ENCODE peak calls at places on chromosomes 1 and 21, in four cellular contexts. I is WTC11, S is HEK293T, O is HepG2. H is an unnamed sample.

GRCh38 chr1:59159557-59160203 is 137.2 kb upstream of the FGGY start:
- DNase-seq in I (no peak), S (no peak), O (no peak), H (no peak)

GRCh38 chr1:25531082-25531461 is 12.3 kb upstream of the LDLRAP1 start:
- DNase-seq in I (no peak), S (no peak), O (no peak), H (no peak)

GRCh38 chr21:38333290-38334272 is 76.8 kb downstream of the KCNJ15 start:
- DNase-seq in I (no peak), S (no peak), O (no peak), H (peak)

GRCh38 chr1:206851611-206852010 is 13.8 kb upstream of the IL20 start:
- DNase-seq in I (no peak), S (no peak), O (no peak), H (no peak)

GRCh38 chr1:157111396-157112165 is 12.0 kb upstream of the ETV3L start:
- DNase-seq in I (peak), S (no peak), O (no peak), H (no peak)

GRCh38 chr1:218925777-218926176 is 247.9 kb upstream of the LYPLAL1 start:
- DNase-seq in I (no peak), S (no peak), O (no peak), H (no peak)

GRCh38 chr1:19198820-19199219 is 11.2 kb downstream of the UBR4 start:
- DNase-seq in I (no peak), S (no peak), O (no peak), H (no peak)

GRCh38 chr1:206699626-206700025 is 14.9 kb downstream of the MAPKAPK2 start:
- DNase-seq in I (no peak), S (no peak), O (peak), H (no peak)

GRCh38 chr1:173527151-173527826 is 50.2 kb downstream of the PRDX6 start:
- DNase-seq in I (no peak), S (no peak), O (no peak), H (peak)

GRCh38 chr1:91864017-91864700 is 21.8 kb downstream of the TGFBR3 start:
- DNase-seq in I (no peak), S (peak), O (no peak), H (no peak)

GRCh38 chr21:45317401-45318145 is 29.9 kb upstream of the POFUT2 start:
- DNase-seq in I (no peak), S (no peak), O (peak), H (no peak)

GRCh38 chr1:24558902-24559791 is 3.3 kb downstream of the NCMAP start:
- DNase-seq in I (peak), S (no peak), O (peak), H (no peak)

GRCh38 chr1:96978431-96978830 is 256.8 kb downstream of the PTBP2 start:
- DNase-seq in I (no peak), S (no peak), O (no peak), H (no peak)

GRCh38 chr21:28704746-28705145 is 287.9 kb downstream of the LTN1 start:
- DNase-seq in I (no peak), S (no peak), O (no peak), H (no peak)

GRCh38 chr1:22689505-22689904 is 21.1 kb upstream of the EPHB2 start:
- DNase-seq in I (no peak), S (no peak), O (peak), H (no peak)

GRCh38 chr1:53307037-53307436 is 20.8 kb downstream of the LRP8 start:
- DNase-seq in I (no peak), S (no peak), O (no peak), H (no peak)

GRCh38 chr1:12275370-12275769 is 45.5 kb downstream of the VPS13D start:
- DNase-seq in I (peak), S (peak), O (peak), H (peak)

GRCh38 chr1:16906873-16907272 is 11.1 kb downstream of the RNU1-2 start:
- DNase-seq in I (no peak), S (no peak), O (no peak), H (no peak)

GRCh38 chr1:158117854-158118691 is 62.6 kb upstream of the CD1D start:
- DNase-seq in I (peak), S (peak), O (peak), H (peak)

GRCh38 chr21:21457077-21457476 is 458.9 kb downstream of the NCAM2 start:
- DNase-seq in I (no peak), S (no peak), O (no peak), H (no peak)

DNA sequence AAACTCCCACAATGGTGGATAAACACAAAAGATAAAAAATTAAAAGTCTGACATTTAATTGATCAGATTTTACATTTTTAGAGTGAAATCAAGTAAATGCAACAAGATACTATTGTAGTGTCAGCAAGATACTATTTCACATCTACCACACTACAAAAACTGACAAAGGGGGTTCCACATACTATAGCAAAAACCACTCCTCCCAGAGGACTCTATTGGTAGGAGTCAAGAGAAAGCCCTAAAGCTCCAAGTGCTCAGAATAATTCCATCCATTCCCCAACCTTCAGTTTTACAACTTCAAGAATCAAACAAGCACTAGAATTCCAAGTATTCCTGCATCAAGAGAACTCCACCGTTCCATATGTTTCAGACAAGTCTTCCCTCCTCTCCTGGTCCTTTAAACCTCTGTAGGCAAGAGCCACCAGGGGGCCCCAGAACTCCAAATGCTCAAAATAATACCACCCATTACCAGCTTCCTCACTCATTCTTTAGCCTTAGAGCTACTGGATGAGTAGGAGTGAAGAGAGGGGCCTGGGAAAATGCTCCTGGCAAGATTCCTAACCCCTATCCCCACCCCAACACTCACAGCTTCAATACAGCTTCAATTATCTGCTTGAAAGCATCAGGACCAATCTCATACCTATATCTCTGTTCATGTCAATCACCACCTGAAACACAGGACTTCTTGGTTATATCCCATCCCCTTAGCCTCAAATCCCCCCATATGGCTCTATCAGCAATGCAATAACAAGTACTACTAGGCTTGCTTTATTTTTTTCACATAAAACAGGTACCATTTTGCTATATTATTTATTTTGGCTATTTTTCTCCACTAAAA is 9.9 kb downstream of the TOR1AIP2 start:
- DNase-seq in I (peak), S (peak), O (peak), H (peak)
- TF ChIP-seq ELF4 in I (no peak), S (no peak), O (no peak), H (no peak)

GRCh38 chr1:197156692-197157091 is 10.2 kb upstream of the ASPM start:
- DNase-seq in I (no peak), S (no peak), O (no peak), H (no peak)
- TF ChIP-seq ELF4 in I (no peak), S (no peak), O (no peak), H (no peak)

GRCh38 chr1:45345014-45345413 is 4.8 kb upstream of the MUTYH start:
- DNase-seq in I (no peak), S (no peak), O (no peak), H (no peak)

GRCh38 chr1:45346473-45346872 is 6.2 kb upstream of the MUTYH start:
- DNase-seq in I (no peak), S (no peak), O (no peak), H (no peak)

GRCh38 chr1:45340816-45341215 is 576 bp upstream of the MUTYH start:
- DNase-seq in I (no peak), S (no peak), O (peak), H (peak)

GRCh38 chr1:45348020-45348419 is 7.8 kb upstream of the MUTYH start:
- DNase-seq in I (no peak), S (no peak), O (no peak), H (no peak)

GRCh38 chr1:45344491-45344890 is 4.3 kb upstream of the MUTYH start:
- DNase-seq in I (no peak), S (no peak), O (no peak), H (no peak)
- TF ChIP-seq ELF4 in I (no peak), S (no peak), O (no peak), H (no peak)

DNA sequence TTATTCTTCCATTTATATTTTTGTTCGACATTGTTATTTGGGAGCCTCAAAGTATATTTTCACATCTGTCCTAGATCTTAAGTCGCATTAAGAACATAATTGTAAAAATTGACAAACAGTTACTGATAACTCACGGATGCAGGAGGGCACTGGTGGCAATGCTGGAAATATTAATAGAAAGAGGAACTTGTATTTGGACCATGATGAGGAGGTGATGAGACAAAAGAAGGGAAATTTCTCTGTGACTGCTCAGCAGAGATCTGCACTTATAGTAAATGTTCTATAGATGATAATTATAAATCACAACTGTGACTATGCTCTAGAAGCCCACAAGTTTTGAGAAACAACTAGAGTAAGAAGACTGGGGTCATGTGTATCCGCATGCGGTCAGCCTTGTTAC is 8.7 kb upstream of the DUSP12 start:
- DNase-seq in I (no peak), S (no peak), O (no peak), H (no peak)
- TF ChIP-seq ELF4 in I (no peak), S (no peak), O (no peak), H (no peak)

DNA sequence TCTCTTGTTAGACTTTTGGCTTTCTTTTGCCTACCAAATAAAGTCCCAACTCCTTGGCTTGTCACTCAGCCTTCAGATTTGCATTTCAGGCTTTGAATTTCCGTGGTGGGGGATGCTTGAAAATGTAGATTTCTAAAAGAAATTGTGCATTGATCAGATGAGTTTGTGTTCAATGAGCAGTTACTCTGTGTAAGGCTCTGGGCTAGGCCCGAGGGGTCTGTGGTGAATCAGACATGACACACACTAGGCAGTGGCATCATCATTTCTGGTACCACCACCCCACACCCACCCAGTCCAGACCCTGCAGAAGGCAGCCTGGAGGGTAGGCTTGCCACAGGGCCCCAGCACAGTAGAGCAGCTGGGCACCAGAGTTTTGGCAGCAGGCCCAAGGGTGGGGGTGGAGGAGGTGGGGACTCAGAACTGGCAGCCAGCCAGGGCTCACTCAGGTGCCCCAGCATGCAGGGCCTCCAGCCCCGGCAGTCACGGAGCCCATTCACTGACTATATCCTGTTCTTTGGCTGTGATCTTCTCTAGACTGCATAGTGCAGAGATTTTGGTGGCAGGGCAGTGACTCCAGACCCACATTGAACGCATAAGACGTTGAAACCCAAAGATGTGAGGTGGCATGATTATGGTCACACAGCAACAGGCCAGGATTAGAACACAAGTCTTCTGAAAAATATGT is 97.2 kb upstream of the ARTN start:
- DNase-seq in I (no peak), S (peak), O (peak), H (peak)
- TF ChIP-seq ELF4 in I (no peak), S (no peak), O (no peak), H (no peak)

GRCh38 chr1:232878141-232878540 is 72.3 kb upstream of the NTPCR start:
- DNase-seq in I (no peak), S (no peak), O (no peak), H (no peak)
- TF ChIP-seq ELF4 in I (no peak), S (no peak), O (no peak), H (no peak)

H was measured in K562.